ENCODE peak calls at places on chromosome 21, in four cellular contexts. I, X, N and D are unnamed samples.

GRCh38 chr21:46334351-46335140 is 10.6 kb downstream of the PCNT start:
- DNase-seq in I (no peak), X (no peak), N (no peak), D (no peak)

GRCh38 chr21:46372014-46372485 is 48.1 kb downstream of the PCNT start:
- DNase-seq in I (no peak), X (no peak), N (no peak), D (no peak)

GRCh38 chr21:40020651-40021050 is 153.4 kb downstream of the PCP4 start:
- DNase-seq in I (no peak), X (no peak), N (no peak), D (no peak)

GRCh38 chr21:22711636-22712035 is 1713.4 kb downstream of the NCAM2 start:
- DNase-seq in I (no peak), X (no peak), N (no peak), D (no peak)

GRCh38 chr21:28111151-28111619 is 881.5 kb downstream of the LTN1 start:
- DNase-seq in I (peak; percentile 82), X (no peak), N (no peak), D (no peak)

GRCh38 chr21:28142692-28143091 is 850.0 kb downstream of the LTN1 start:
- DNase-seq in I (no peak), X (no peak), N (no peak), D (no peak)

GRCh38 chr21:17463441-17463840 is 49.4 kb upstream of the CXADR start:
- DNase-seq in I (no peak), X (no peak), N (no peak), D (no peak)

GRCh38 chr21:19922122-19922521 is 1076.1 kb upstream of the NCAM2 start:
- DNase-seq in I (no peak), X (no peak), N (no peak), D (no peak)

GRCh38 chr21:39972471-39972870 is 105.2 kb downstream of the PCP4 start:
- DNase-seq in I (no peak), X (no peak), N (no peak), D (no peak)

GRCh38 chr21:38691626-38692025 is 114.1 kb upstream of the ETS2 start:
- DNase-seq in I (no peak), X (no peak), N (no peak), D (no peak)

GRCh38 chr21:38699048-38699447 is 106.7 kb upstream of the ETS2 start:
- DNase-seq in I (no peak), X (no peak), N (no peak), D (peak; percentile 43)

GRCh38 chr21:38702196-38702595 is 103.5 kb upstream of the ETS2 start:
- DNase-seq in I (no peak), X (no peak), N (no peak), D (no peak)

GRCh38 chr21:38696617-38697016 is 109.1 kb upstream of the ETS2 start:
- DNase-seq in I (no peak), X (no peak), N (no peak), D (no peak)
- TF ChIP-seq CTCF in I (no peak), X (no peak), N (no peak), D (no peak)

GRCh38 chr21:45190013-45190412 is 97.7 kb downstream of the POFUT2 start:
- DNase-seq in I (no peak), X (no peak), N (no peak), D (no peak)
- TF ChIP-seq CTCF in I (no peak), X (no peak), N (no peak), D (no peak)

GRCh38 chr21:31983120-31983519 is 110.3 kb downstream of the HUNK start:
- DNase-seq in I (no peak), X (no peak), N (no peak), D (no peak)
- TF ChIP-seq CTCF in I (no peak), X (no peak), N (no peak), D (no peak)

DNA sequence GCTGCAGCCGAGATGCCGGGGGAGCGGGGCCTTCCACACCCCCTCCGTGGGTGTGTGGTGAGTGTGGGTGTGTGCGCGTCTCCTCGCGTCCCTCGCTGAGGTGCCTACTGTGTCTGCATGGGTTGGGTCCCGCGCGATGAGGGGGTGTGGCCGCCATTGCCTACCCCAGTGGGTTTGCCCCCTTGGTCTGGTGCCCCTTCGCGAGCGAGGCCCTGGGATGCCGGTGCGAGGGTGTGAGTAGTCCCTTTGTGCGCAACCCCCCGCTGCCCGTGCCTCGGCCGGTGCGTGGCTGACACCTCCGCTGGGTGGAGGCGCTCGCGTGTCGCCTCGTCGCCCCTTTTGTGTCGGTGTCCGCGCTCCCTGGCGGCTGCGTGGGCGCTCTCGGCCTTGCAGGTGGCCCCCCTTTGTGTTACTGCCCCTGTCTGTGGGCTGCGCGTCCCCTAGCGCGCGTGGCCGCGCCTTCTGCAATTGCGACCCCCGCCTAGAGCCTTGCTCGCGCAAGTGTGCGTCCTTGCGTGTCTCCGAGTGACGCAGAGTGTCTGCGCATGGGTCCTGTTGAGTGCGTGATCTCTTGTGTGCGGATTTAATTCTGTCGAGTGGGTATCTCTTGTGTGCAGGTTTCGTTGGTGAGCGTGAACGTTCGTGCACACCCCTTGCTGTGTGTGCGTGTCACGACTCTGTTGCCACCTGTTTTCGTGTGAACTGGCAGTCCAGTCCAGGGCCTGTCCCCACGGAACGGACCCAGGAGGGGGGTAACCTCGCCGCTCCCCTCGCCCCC is 552 bp downstream of the TTC3 start:
- DNase-seq in I (peak; percentile 67), X (no peak), N (peak; percentile 20), D (no peak)
- TF ChIP-seq CTCF in I (no peak), X (peak; percentile 49), N (no peak), D (no peak)

DNA sequence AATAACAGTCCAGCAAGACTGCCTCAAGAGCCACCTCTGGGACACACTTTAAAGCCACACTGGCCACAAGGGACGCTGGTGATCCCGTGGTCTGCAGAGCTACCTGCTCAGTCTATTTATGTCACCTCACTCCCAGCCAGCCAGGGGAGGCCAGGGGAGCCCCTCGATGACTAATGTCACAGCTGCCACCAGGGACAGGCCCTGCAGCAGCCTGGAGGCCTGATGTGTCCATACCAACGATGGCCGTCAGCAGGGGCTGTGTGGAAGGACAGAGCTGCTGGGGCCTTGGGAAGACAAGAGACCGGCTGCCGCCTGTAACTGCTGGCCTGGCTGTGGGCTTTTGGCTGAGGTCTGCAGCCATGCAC is 71.0 kb downstream of the SIK1 start:
- DNase-seq in I (no peak), X (no peak), N (peak; percentile 28), D (no peak)
- TF ChIP-seq CTCF in I (no peak), X (no peak), N (no peak), D (no peak)

DNA sequence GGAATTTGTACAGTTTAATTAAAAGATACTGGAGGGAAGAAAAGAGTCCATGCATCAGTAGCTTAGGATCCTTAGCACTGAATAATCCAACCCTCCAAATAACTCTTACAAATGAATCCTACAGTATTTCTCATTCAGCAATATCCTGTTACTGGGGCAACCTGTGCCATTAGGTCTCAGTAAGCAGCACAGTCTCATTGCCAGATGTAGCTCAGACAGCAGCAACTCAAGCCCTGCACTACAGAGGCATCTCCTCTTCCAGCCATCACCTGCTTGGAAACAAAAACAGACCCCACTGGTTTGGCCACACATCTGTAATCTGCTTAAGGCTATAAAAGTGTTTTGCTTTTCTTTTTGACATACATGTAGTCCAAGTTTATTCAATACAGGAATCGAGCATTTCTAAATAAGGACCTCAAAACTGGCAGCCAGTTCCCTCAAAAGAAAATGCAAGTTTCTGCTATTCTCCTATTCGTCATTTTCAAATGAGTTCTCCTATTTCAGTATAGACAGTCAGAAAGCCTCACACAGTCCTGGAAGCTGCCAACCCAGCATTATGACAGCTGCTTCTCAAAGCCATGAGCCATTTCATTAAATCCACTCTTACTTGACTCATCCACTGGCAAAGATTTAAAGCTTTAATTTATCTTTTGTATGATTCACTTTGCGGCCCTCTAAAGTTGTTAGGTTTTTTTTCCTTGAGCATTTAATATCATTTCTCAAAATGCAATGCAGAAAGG is 129.0 kb downstream of the APP start:
- DNase-seq in I (no peak), X (no peak), N (no peak), D (no peak)
- TF ChIP-seq CTCF in I (no peak), X (no peak), N (no peak), D (no peak)

GRCh38 chr21:44444286-44444931 is 10.9 kb upstream of the LRRC3 start:
- DNase-seq in I (peak; percentile 7), X (no peak), N (peak; percentile 14), D (peak; percentile 54)
- TF ChIP-seq CTCF in I (no peak), X (peak; percentile 42), N (peak; percentile 28), D (peak; percentile 37)

DNA sequence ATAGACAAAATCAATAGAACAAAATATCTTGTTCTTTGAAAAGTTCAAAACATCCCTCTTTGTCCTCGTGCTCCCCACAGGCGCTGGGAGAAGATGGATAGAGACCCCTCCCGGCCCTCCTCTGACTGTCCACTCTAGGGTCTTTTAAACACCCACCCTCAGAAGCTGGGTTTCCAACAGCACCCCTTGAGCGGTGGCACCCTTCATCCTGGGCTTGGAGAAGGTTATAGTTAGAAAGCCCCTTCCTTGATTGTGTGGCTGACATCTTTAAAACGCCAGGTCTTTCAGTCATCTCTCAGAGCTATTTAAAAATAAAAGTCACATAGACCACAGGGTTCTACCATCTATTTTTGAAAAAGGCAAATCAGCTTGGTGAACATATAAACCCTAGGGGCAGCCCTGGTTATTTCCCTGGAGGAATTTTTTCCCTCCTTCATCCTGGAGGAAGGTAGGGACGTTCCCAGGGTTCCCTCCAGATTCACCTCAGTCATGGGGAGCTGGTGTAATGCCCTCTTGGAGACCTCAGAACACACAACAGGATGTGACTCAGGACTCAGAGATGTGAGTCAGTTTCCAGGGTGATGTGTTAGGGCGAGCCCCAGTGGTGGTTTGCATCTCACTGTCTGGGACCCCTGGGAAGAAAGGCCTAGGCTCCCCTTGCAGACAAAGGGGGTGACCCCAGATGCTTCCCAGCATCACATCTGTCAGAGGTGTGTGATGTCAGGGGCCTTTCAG is 138.5 kb downstream of the CLIC6 start:
- DNase-seq in I (no peak), X (no peak), N (peak; percentile 51), D (no peak)
- TF ChIP-seq CTCF in I (no peak), X (peak; percentile 7), N (no peak), D (no peak)

GRCh38 chr21:26846036-26846931 is 1.1 kb upstream of the ADAMTS1 start:
- DNase-seq in I (peak; percentile 92), X (no peak), N (peak; percentile 12), D (peak; percentile 80)
- TF ChIP-seq CTCF in I (no peak), X (no peak), N (no peak), D (peak; percentile 42)

DNA sequence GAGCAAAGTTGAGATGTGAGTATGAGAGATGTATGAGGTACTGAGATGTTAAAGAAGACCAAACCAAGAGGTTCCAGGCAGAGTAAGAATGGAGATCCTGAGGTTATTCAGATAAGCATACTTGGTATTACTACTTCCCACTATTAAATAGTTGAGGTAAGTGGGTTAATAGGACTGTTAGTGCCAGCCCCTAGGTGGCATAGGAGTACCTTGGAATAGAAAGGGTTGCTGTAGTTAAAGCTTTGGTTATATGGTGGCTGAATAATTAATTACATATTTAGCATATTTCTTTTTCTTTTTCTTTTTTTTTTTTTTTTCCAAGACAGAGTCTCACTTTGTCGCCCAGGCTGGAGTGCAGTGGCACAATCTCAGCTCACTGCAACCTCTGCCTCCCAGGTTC is 397.9 kb upstream of the TMPRSS15 start:
- DNase-seq in I (no peak), X (no peak), N (no peak), D (no peak)
- TF ChIP-seq CTCF in I (no peak), X (no peak), N (no peak), D (no peak)